ENCODE peak calls at places on chromosome 18, in five cellular contexts. S is caudate nucleus; Q is A549; V is effector memory CD4-positive, alpha-beta T cell; E is heart left ventricle. P is an unnamed sample.

GRCh38 chr18:13302611-13303267 is 84.2 kb downstream of the LDLRAD4 start:
- DNase-seq in Q (no peak), S (no peak), E (no peak), V (no peak), P (peak)

GRCh38 chr18:9969247-9969646 is 55.4 kb downstream of the VAPA start:
- DNase-seq in S (no peak), Q (no peak), V (no peak), E (no peak), P (no peak)

GRCh38 chr18:13608791-13609552 is 117.4 kb downstream of the FAM210A start:
- DNase-seq in V (no peak), S (no peak), E (no peak), Q (no peak), P (peak)

GRCh38 chr18:9739516-9739915 is 31.4 kb downstream of the RAB31 start:
- DNase-seq in S (no peak), E (no peak), Q (no peak), V (no peak), P (no peak)

GRCh38 chr18:59123588-59124369 is 15.9 kb upstream of the SEC11C start:
- DNase-seq in S (no peak), V (no peak), E (no peak), Q (peak), P (no peak)

GRCh38 chr18:80115035-80115434 is 6.0 kb downstream of the ADNP2 start:
- DNase-seq in S (no peak), V (no peak), Q (no peak), E (no peak), P (no peak)

GRCh38 chr18:4748975-4749374 is 293.9 kb upstream of the DLGAP1 start:
- DNase-seq in V (no peak), E (no peak), S (no peak), Q (no peak), P (no peak)

GRCh38 chr18:70337139-70337972 is 48.5 kb downstream of the SOCS6 start:
- DNase-seq in V (no peak), S (peak), E (no peak), Q (peak), P (peak)

GRCh38 chr18:69897397-69898108 is 50.1 kb downstream of the CD226 start:
- DNase-seq in V (no peak), S (no peak), E (no peak), Q (no peak), P (peak)

GRCh38 chr18:2395427-2396161 is 175.7 kb downstream of the METTL4 start:
- DNase-seq in E (no peak), Q (no peak), V (no peak), S (no peak), P (no peak)

GRCh38 chr18:48799724-48800315 is 150.9 kb downstream of the SMAD7 start:
- DNase-seq in V (no peak), S (no peak), Q (no peak), E (peak), P (no peak)

GRCh38 chr18:70069965-70070364 is 122.3 kb upstream of the CD226 start:
- DNase-seq in V (no peak), S (no peak), E (no peak), Q (no peak), P (no peak)

GRCh38 chr18:48545690-48546365 is 7.0 kb downstream of the CTIF start:
- DNase-seq in V (no peak), S (peak), E (peak), Q (peak), P (no peak)

GRCh38 chr18:10739152-10739551 is 213.3 kb downstream of the NAPG start:
- DNase-seq in V (no peak), S (no peak), Q (no peak), E (no peak), P (no peak)

GRCh38 chr18:59150236-59150635 is 10.6 kb downstream of the SEC11C start:
- DNase-seq in E (no peak), S (no peak), Q (peak), V (no peak), P (no peak)

GRCh38 chr18:62249478-62250097 is 62.5 kb downstream of the RELCH start:
- DNase-seq in S (peak), V (peak), E (peak), Q (peak), P (peak)

GRCh38 chr18:2883137-2883671 is 36.4 kb downstream of the EMILIN2 start:
- DNase-seq in E (no peak), Q (no peak), S (no peak), V (no peak), P (peak)

GRCh38 chr18:59715966-59716369 is 18.7 kb upstream of the CCBE1 start:
- DNase-seq in S (no peak), V (no peak), Q (peak), E (no peak), P (no peak)

GRCh38 chr18:35390956-35391695 is 14.0 kb upstream of the ZNF396 start:
- DNase-seq in S (no peak), E (no peak), V (no peak), Q (no peak), P (no peak)
- H3K27ac ChIP-seq in S (no peak), E (no peak), V (no peak), Q (no peak), P (no peak)

DNA sequence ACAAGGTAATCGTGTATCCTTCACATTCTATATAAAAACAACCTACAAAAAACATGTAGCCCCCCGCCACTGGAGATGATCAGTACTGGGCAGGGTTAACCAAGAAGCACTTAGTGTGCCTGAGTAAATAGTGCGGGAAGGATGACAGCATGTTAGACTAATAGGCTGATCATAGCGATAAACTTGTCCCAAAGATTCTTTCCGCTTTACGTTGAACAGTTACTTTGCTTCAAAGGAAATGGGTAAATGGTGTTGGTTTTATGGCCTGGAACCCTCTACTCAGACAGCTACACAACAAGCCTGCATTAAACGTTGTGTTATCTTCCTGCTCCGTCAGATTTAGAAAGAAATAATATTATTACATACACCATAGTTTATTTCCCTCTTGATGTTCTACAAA is 67.7 kb downstream of the CTAGE1 start:
- DNase-seq in Q (no peak), S (no peak), V (no peak), E (no peak), P (no peak)
- H3K27ac ChIP-seq in Q (no peak), S (no peak), V (no peak), E (peak), P (no peak)

GRCh38 chr18:24657461-24657860 is 197.0 kb downstream of the HRH4 start:
- DNase-seq in S (no peak), Q (no peak), E (peak), V (no peak), P (no peak)

GRCh38 chr18:24656044-24656443 is 195.6 kb downstream of the HRH4 start:
- DNase-seq in Q (no peak), V (no peak), S (no peak), E (no peak), P (no peak)

GRCh38 chr18:24659837-24660720 is 199.6 kb downstream of the HRH4 start:
- DNase-seq in S (no peak), E (peak), V (peak), Q (no peak), P (peak)

GRCh38 chr18:24656571-24656971 is 196.1 kb downstream of the HRH4 start:
- DNase-seq in E (no peak), V (no peak), S (no peak), Q (no peak), P (no peak)

DNA sequence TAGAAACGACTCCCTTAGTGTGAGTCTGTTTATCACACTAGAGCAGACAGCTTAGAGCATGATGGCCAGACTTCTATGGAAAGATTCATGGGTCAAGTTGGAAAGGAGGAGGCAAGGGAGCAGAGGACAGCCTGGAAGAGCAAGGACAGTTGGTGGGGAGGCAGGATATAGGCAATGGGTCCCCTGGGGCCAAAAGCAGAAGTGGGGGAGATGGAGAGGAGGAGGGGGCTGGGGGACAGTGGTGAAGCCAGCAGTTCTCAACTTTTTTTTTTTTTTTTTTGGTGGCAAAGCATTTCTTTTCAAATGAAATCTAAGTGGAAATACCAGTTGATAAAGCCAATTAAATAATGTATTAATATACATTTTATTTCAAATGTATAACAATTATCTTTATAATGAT is 197.9 kb downstream of the HRH4 start:
- DNase-seq in S (no peak), V (no peak), E (no peak), Q (no peak), P (no peak)
- H3K27ac ChIP-seq in S (no peak), V (no peak), E (peak), Q (no peak), P (no peak)

DNA sequence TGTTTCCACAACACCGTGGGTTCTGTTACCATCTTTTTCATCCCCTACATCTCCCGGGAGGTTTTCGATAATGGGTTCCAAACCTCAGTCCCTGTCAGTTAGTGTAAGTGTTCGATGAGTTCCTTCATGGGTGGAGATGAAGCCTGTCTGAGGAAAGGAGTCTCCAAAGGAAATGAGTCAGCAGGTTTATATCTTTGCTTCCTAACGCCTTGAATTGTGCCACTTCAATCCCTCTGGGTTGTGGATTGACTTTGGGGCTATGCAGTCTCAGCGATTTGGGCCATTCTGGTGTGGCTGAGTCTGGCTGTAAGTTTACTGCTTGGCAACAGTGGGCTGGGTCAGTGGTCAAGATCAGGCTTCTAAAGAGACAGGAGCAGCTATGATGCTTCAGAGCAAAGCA is 1.2 kb downstream of the SERPINB5 start:
- DNase-seq in S (no peak), V (no peak), Q (no peak), E (no peak), P (peak)
- H3K27ac ChIP-seq in S (no peak), V (no peak), Q (no peak), E (no peak), P (no peak)